ENCODE peak calls at places on chromosomes 5 and 9, in four cellular contexts. One of them, this sample, is unnamed.

GRCh38 chr9:121261107-121261460 is 6.9 kb upstream of the GSN start:
- DNase-seq in MM.1S: no peak
- DNase-seq in IMR-90: no peak
- DNase-seq in uterus: no peak
- DNase-seq in this sample: no peak

GRCh38 chr5:139642891-139643871 is 5.0 kb upstream of the CXXC5 start:
- DNase-seq in MM.1S: no peak
- DNase-seq in IMR-90: no peak
- DNase-seq in uterus: no peak
- DNase-seq in this sample: no peak

GRCh38 chr9:116471093-116471906 is 215.8 kb upstream of the TRIM32 start:
- DNase-seq in MM.1S: no peak
- DNase-seq in IMR-90: peak
- DNase-seq in uterus: peak
- DNase-seq in this sample: no peak

GRCh38 chr5:134413046-134413445 is 1.4 kb upstream of the CDKN2AIPNL start:
- DNase-seq in MM.1S: no peak
- DNase-seq in IMR-90: no peak
- DNase-seq in uterus: no peak
- DNase-seq in this sample: no peak

GRCh38 chr9:135714242-135715055 is 12.5 kb downstream of the KCNT1 start:
- DNase-seq in MM.1S: no peak
- DNase-seq in IMR-90: no peak
- DNase-seq in uterus: no peak
- DNase-seq in this sample: no peak

GRCh38 chr5:165805756-165806155 is 2300.3 kb downstream of the MAT2B start:
- DNase-seq in MM.1S: no peak
- DNase-seq in IMR-90: no peak
- DNase-seq in uterus: no peak
- DNase-seq in this sample: no peak

GRCh38 chr9:77495834-77496671 is 152.1 kb downstream of the GNA14 start:
- DNase-seq in MM.1S: no peak
- DNase-seq in IMR-90: peak
- DNase-seq in uterus: peak
- DNase-seq in this sample: no peak

GRCh38 chr5:166436857-166437256 is 1854.6 kb upstream of the WWC1 start:
- DNase-seq in MM.1S: no peak
- DNase-seq in IMR-90: no peak
- DNase-seq in uterus: no peak
- DNase-seq in this sample: no peak

GRCh38 chr5:148457183-148457620 is 73.4 kb downstream of the FBXO38 start:
- DNase-seq in MM.1S: no peak
- DNase-seq in IMR-90: no peak
- DNase-seq in uterus: no peak
- DNase-seq in this sample: no peak

GRCh38 chr5:120446068-120446492 is 18.0 kb upstream of the PRR16 start:
- DNase-seq in MM.1S: no peak
- DNase-seq in IMR-90: peak
- DNase-seq in uterus: peak
- DNase-seq in this sample: no peak

DNA sequence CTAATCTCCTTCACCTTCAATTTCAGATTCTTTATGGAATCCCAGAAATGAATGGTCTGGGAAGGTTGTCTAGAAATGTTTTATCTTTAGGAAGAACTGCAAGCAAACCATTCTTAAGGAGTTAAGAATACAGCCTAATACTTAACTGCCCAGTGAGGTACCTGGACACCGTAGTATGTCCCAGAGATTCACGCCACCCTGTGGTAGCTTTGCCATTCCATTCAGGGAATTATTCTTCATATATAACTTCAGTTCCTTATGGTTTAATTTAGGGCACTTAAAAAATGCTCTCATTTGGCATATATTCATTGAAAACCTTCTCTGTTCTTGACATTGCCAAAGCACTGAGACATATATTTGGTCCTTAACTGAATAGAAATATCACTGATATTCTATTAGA is 49.7 kb downstream of the ACTBL2 start:
- DNase-seq in MM.1S: no peak
- DNase-seq in IMR-90: no peak
- DNase-seq in uterus: no peak
- DNase-seq in this sample: no peak
- TF ChIP-seq CTCF in MM.1S: no peak
- TF ChIP-seq CTCF in IMR-90: no peak
- TF ChIP-seq CTCF in uterus: no peak
- TF ChIP-seq CTCF in this sample: no peak

GRCh38 chr5:163440954-163441353 is 3.6 kb downstream of the CCNG1 start:
- DNase-seq in MM.1S: no peak
- DNase-seq in IMR-90: no peak
- DNase-seq in uterus: no peak
- DNase-seq in this sample: no peak
- H3K4me3 ChIP-seq in MM.1S: no peak
- H3K4me3 ChIP-seq in IMR-90: no peak
- H3K4me3 ChIP-seq in uterus: no peak
- H3K4me3 ChIP-seq in this sample: no peak

GRCh38 chr5:62786099-62786498 is 207.5 kb downstream of the LRRC70 start:
- DNase-seq in MM.1S: no peak
- DNase-seq in IMR-90: no peak
- DNase-seq in uterus: no peak
- DNase-seq in this sample: no peak

GRCh38 chr5:62785588-62785987 is 207.0 kb downstream of the LRRC70 start:
- DNase-seq in MM.1S: no peak
- DNase-seq in IMR-90: no peak
- DNase-seq in uterus: no peak
- DNase-seq in this sample: no peak

GRCh38 chr5:62795912-62796311 is 217.3 kb downstream of the LRRC70 start:
- DNase-seq in MM.1S: no peak
- DNase-seq in IMR-90: no peak
- DNase-seq in uterus: no peak
- DNase-seq in this sample: no peak

GRCh38 chr5:62790348-62790747 is 211.7 kb downstream of the LRRC70 start:
- DNase-seq in MM.1S: no peak
- DNase-seq in IMR-90: peak
- DNase-seq in uterus: no peak
- DNase-seq in this sample: no peak

GRCh38 chr5:62791059-62791458 is 212.4 kb downstream of the LRRC70 start:
- DNase-seq in MM.1S: peak
- DNase-seq in IMR-90: no peak
- DNase-seq in uterus: no peak
- DNase-seq in this sample: no peak
- TF ChIP-seq CTCF in MM.1S: peak
- TF ChIP-seq CTCF in IMR-90: peak
- TF ChIP-seq CTCF in uterus: no peak
- TF ChIP-seq CTCF in this sample: no peak

DNA sequence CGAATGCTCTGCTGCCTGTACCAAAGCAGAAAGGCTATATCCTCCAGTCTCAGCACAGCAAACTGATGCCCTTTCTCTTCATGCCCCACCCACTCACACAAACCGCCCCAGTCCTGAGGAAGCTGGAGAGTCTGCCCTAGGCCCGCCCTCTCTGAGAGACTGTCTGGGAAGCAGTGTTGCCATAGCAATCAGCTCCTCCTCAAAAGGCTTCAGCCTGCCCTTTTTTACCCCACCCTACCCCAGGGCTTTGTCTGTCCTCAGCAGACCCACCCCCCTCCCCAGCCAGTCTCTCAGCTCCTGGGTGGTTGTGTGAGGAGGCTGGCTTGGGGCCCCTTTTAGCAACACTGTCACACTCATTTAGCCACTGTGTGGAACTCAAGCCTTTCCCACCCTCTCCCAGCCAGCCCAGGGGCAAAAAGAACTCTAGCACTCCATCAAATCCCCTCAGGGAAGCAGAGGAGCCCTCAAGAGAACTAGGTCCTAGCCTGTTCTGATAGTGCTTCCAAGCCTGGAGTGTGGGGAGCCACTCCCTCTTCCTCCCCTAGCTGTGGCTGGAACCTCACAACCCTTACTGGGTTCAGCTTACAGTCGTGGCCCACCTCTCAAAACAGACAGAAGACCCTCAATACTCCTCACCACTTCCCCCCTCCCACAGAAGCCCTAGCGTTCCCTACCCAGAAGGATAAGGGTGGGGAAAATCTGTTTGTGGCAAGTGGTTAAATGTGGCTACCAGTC is 1.4 kb downstream of the ATOSB start:
- DNase-seq in MM.1S: peak
- DNase-seq in IMR-90: peak
- DNase-seq in uterus: peak
- DNase-seq in this sample: peak
- H3K4me3 ChIP-seq in MM.1S: peak
- H3K4me3 ChIP-seq in IMR-90: peak
- H3K4me3 ChIP-seq in uterus: peak
- H3K4me3 ChIP-seq in this sample: peak

DNA sequence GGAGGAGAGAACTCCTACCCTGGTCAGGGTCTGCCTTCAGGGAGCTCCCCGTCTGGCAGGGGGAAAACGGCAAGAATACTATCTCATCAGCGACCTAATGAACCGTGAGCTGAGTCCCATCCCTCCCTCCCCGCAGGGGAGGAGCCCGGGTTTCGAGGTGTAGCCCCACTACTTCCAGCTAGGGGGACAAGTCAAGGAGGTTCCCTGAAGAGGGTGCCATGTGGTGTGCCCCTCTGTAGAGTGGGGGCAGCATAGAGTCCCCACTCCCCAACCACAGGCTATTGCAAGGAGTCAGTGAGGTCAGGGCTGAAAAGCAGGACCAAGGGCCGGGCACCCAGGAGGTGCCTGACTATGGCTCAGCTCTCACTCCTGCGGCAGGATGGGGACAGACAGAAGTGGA is 50.9 kb upstream of the RXRA start:
- DNase-seq in MM.1S: no peak
- DNase-seq in IMR-90: no peak
- DNase-seq in uterus: no peak
- DNase-seq in this sample: no peak
- TF ChIP-seq CTCF in MM.1S: peak
- TF ChIP-seq CTCF in IMR-90: peak
- TF ChIP-seq CTCF in uterus: no peak
- TF ChIP-seq CTCF in this sample: no peak

This sample was measured in GM12864.